ENCODE peak calls at places on chromosomes 11 and 22, in seven cellular contexts. One of them, this sample, is unnamed.

GRCh38 chr11:78851883-78852586 is 277.4 kb upstream of the NARS2 start:
- DNase-seq in neural crest cell: no peak
- DNase-seq in lower lobe of right lung: peak; percentile 73
- DNase-seq in NCI-H1694: no peak
- DNase-seq in GDM1: no peak
- DNase-seq in hepatocyte: no peak
- DNase-seq in SJSA1: no peak
- DNase-seq in this sample: no peak

GRCh38 chr11:83938148-83938547 is 652.0 kb upstream of the CCDC90B start:
- DNase-seq in neural crest cell: no peak
- DNase-seq in lower lobe of right lung: no peak
- DNase-seq in NCI-H1694: no peak
- DNase-seq in GDM1: no peak
- DNase-seq in hepatocyte: no peak
- DNase-seq in SJSA1: no peak
- DNase-seq in this sample: no peak

GRCh38 chr22:34992672-34993071 is 73.3 kb upstream of the ISX start:
- DNase-seq in neural crest cell: no peak
- DNase-seq in lower lobe of right lung: no peak
- DNase-seq in NCI-H1694: no peak
- DNase-seq in GDM1: no peak
- DNase-seq in hepatocyte: no peak
- DNase-seq in SJSA1: no peak
- DNase-seq in this sample: no peak

GRCh38 chr22:39933741-39934140 is 26.5 kb upstream of the TMA7B start:
- DNase-seq in neural crest cell: no peak
- DNase-seq in lower lobe of right lung: no peak
- DNase-seq in NCI-H1694: no peak
- DNase-seq in GDM1: no peak
- DNase-seq in hepatocyte: no peak
- DNase-seq in SJSA1: no peak
- DNase-seq in this sample: no peak

GRCh38 chr11:128890543-128891409 is at the start of gene KCNJ5:
- DNase-seq in neural crest cell: peak; percentile 43
- DNase-seq in lower lobe of right lung: peak; percentile 59
- DNase-seq in NCI-H1694: no peak
- DNase-seq in GDM1: no peak
- DNase-seq in hepatocyte: peak; percentile 56
- DNase-seq in SJSA1: no peak
- DNase-seq in this sample: no peak

GRCh38 chr11:123521001-123521400 is 90.9 kb downstream of the GRAMD1B start:
- DNase-seq in neural crest cell: no peak
- DNase-seq in lower lobe of right lung: no peak
- DNase-seq in NCI-H1694: no peak
- DNase-seq in GDM1: no peak
- DNase-seq in hepatocyte: no peak
- DNase-seq in SJSA1: no peak
- DNase-seq in this sample: no peak

GRCh38 chr11:77109236-77110019 is 6.8 kb downstream of the OMP start:
- DNase-seq in neural crest cell: no peak
- DNase-seq in lower lobe of right lung: no peak
- DNase-seq in NCI-H1694: peak; percentile 92
- DNase-seq in GDM1: no peak
- DNase-seq in hepatocyte: no peak
- DNase-seq in SJSA1: no peak
- DNase-seq in this sample: no peak

GRCh38 chr11:69086741-69087524 is 38.2 kb downstream of the TPCN2 start:
- DNase-seq in neural crest cell: no peak
- DNase-seq in lower lobe of right lung: no peak
- DNase-seq in NCI-H1694: no peak
- DNase-seq in GDM1: no peak
- DNase-seq in hepatocyte: no peak
- DNase-seq in SJSA1: no peak
- DNase-seq in this sample: no peak

GRCh38 chr11:117809236-117810055 is 12.4 kb upstream of the DSCAML1 start:
- DNase-seq in neural crest cell: peak; percentile 66
- DNase-seq in lower lobe of right lung: peak; percentile 81
- DNase-seq in NCI-H1694: peak; percentile 18
- DNase-seq in GDM1: peak; percentile 28
- DNase-seq in hepatocyte: peak; percentile 91
- DNase-seq in SJSA1: peak; percentile 69
- DNase-seq in this sample: no peak

GRCh38 chr22:50059185-50059880 is 1.2 kb upstream of the TTLL8 start:
- DNase-seq in neural crest cell: peak; percentile 41
- DNase-seq in lower lobe of right lung: no peak
- DNase-seq in NCI-H1694: no peak
- DNase-seq in GDM1: no peak
- DNase-seq in hepatocyte: peak; percentile 72
- DNase-seq in SJSA1: no peak
- DNase-seq in this sample: peak; percentile 72